ENCODE peak calls at places on chromosome 14, in ten cellular contexts. D is stomach, K is AG04450, G is pancreas, A is heart right ventricle, W is HCT116, S is tibial artery, C is neuronal stem cell, B is mucosa of descending colon, X is AG04449. U is an unnamed sample.

GRCh38 chr14:93146119-93146518 is 30.4 kb upstream of the ITPK1 start:
- DNase-seq in G (no peak), K (no peak), A (no peak), S (no peak), C (no peak), B (no peak), D (no peak), W (no peak), X (no peak), U (no peak)

GRCh38 chr14:36950812-36951211 is 221.6 kb downstream of the SLC25A21 start:
- DNase-seq in W (no peak), X (no peak), C (no peak), K (no peak), G (no peak), B (no peak), S (no peak), A (no peak), D (no peak), U (no peak)

GRCh38 chr14:102917056-102917385 is 5.4 kb upstream of the AMN start:
- DNase-seq in G (no peak), K (no peak), S (no peak), B (no peak), A (no peak), C (no peak), W (no peak), D (no peak), X (no peak), U (no peak)

GRCh38 chr14:103569436-103569835 is 6.7 kb downstream of the COA8 start:
- DNase-seq in C (no peak), A (no peak), S (no peak), B (no peak), K (no peak), D (no peak), G (no peak), W (no peak), X (no peak), U (no peak)

GRCh38 chr14:97554597-97554996 is 757.4 kb downstream of the VRK1 start:
- DNase-seq in C (no peak), D (no peak), B (no peak), W (no peak), G (no peak), S (no peak), K (no peak), X (no peak), A (no peak), U (no peak)

GRCh38 chr14:78446807-78447206 is 276.6 kb downstream of the NRXN3 start:
- DNase-seq in B (no peak), D (no peak), W (no peak), G (no peak), X (no peak), C (peak; percentile 59), K (no peak), S (no peak), A (no peak), U (no peak)

GRCh38 chr14:79044894-79045624 is 874.9 kb downstream of the NRXN3 start:
- DNase-seq in D (no peak), S (no peak), C (no peak), X (peak; percentile 21), G (no peak), A (no peak), B (peak; percentile 36), W (no peak), K (peak; percentile 15), U (peak; percentile 91)

GRCh38 chr14:89960895-89961294 is 5.2 kb downstream of the TDP1 start:
- DNase-seq in D (no peak), K (no peak), S (no peak), W (no peak), X (no peak), B (no peak), A (no peak), G (no peak), C (no peak), U (no peak)

GRCh38 chr14:90785876-90786450 is 30.3 kb downstream of the TTC7B start:
- DNase-seq in D (no peak), S (no peak), X (no peak), G (no peak), A (no peak), W (no peak), C (no peak), K (no peak), B (no peak), U (no peak)

DNA sequence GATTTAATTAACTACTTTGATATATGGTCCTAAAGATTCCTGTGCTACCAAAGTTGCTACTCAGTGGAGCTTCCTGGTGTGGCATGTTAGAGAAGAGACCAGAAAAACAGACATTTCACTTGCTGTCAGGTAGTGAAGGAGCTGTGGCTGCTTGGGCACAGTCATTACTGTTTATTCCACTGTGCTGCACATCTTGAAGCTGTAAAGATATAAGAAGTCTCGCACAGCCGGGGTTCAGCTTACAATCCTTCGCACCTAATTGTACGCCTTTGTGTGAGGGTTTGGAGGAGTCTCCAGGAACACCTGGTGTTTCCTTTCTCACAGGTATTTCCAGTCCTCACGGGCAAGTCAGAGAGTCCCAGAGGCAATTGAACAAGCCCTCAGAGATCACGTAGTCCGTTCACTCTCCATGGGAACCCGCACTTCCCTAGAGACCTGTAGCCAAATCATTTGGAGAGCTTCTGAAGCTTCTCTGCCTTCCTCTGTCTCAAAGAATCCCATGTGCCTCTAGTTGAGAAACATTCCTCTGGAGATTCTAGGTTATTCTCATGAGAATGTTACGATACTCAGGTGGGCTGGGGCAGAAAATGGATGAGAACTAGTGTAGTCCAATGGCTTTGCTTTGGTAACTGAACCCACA is 4.1 kb downstream of the EVL start:
- DNase-seq in G (no peak), S (no peak), C (no peak), D (no peak), W (no peak), K (no peak), X (no peak), A (no peak), B (no peak), U (no peak)
- H3K4me3 ChIP-seq in G (no peak overlapping the region), S (no peak overlapping the region), C (no peak overlapping the region), D (peak overlapping the region; percentile 30), W (no peak overlapping the region), K (no peak overlapping the region), X (no peak overlapping the region), A (no peak overlapping the region), B (no peak overlapping the region), U (no peak overlapping the region)

GRCh38 chr14:23577004-23577681 is 1.4 kb downstream of the JPH4 start:
- DNase-seq in C (no peak), D (peak; percentile 44), S (no peak), W (no peak), X (no peak), B (no peak), A (no peak), K (no peak), G (no peak), U (no peak)

GRCh38 chr14:23579739-23580138 is 1.1 kb upstream of the JPH4 start:
- DNase-seq in G (no peak), B (no peak), S (no peak), C (no peak), D (no peak), X (no peak), A (no peak), W (no peak), K (no peak), U (no peak)

GRCh38 chr14:23579311-23579630 is 681 bp upstream of the JPH4 start:
- DNase-seq in X (no peak), A (no peak), D (peak; percentile 11), K (no peak), S (no peak), G (no peak), C (no peak), B (no peak), W (no peak), U (no peak)

GRCh38 chr14:23577710-23578392 is 739 bp downstream of the JPH4 start:
- DNase-seq in K (no peak), X (no peak), D (peak; percentile 11), B (no peak), G (no peak), W (no peak), C (no peak), A (no peak), S (no peak), U (no peak)

DNA sequence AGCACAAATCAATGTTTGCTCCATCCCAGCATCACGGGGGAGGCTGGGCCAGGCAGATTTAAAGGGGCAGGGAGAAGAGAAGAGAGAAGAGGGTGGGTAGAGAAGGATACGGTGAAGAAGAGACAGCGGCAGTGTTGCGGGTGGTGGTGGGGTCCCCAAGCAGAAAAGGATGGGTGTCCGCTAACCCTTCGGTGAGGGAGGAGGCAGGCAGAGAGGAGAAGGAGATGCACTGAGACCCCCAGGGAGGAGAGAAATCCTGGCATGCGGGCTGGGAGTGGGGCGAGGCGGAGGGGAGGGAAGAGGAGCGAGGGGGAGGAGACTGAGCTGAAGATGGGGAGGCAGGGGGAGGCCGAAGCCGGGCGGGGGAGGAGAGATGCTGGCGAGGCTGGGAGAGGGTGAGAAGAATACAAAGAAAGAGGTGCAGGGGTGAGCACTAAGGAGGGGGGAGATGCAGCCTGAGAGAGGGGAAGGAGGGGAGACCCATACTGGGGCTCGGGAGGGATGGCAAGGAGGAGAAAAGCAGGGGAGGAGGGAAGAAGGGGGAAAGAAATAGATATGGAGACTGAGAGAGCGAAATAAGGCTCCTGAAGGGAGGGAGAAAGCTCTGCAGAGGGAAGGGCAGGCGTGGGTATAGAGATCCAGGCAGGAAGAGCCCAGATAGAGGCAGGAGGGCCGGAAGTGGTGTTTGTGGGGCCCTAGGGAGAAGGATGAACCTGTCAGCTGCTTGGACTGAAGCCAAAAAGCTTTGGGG is at the start of gene JPH4:
- DNase-seq in W (no peak), X (no peak), B (no peak), C (no peak), A (no peak), G (no peak), K (no peak), D (peak; percentile 9), S (no peak), U (no peak)
- H3K4me3 ChIP-seq in W (no peak within 1 kb of the TSS), X (no peak within 1 kb of the TSS), B (no peak within 1 kb of the TSS), C (peak within 1 kb of the TSS; percentile 48), A (peak within 1 kb of the TSS; percentile 40), G (no peak within 1 kb of the TSS), K (no peak within 1 kb of the TSS), D (peak within 1 kb of the TSS; percentile 42), S (no peak within 1 kb of the TSS), U (no peak within 1 kb of the TSS)

GRCh38 chr14:73741876-73742519 is 27.8 kb upstream of the PNMA1 start:
- DNase-seq in W (no peak), B (peak; percentile 35), D (no peak), C (no peak), K (no peak), X (no peak), S (no peak), G (no peak), A (no peak), U (no peak)
- H3K4me3 ChIP-seq in W (peak overlapping the region; percentile 37), B (no peak overlapping the region), D (peak overlapping the region; percentile 34), C (peak overlapping the region; percentile 15), K (peak overlapping the region; percentile 35), X (peak overlapping the region; percentile 36), S (peak overlapping the region; percentile 39), G (no peak overlapping the region), A (peak overlapping the region; percentile 35), U (peak overlapping the region; percentile 15)

DNA sequence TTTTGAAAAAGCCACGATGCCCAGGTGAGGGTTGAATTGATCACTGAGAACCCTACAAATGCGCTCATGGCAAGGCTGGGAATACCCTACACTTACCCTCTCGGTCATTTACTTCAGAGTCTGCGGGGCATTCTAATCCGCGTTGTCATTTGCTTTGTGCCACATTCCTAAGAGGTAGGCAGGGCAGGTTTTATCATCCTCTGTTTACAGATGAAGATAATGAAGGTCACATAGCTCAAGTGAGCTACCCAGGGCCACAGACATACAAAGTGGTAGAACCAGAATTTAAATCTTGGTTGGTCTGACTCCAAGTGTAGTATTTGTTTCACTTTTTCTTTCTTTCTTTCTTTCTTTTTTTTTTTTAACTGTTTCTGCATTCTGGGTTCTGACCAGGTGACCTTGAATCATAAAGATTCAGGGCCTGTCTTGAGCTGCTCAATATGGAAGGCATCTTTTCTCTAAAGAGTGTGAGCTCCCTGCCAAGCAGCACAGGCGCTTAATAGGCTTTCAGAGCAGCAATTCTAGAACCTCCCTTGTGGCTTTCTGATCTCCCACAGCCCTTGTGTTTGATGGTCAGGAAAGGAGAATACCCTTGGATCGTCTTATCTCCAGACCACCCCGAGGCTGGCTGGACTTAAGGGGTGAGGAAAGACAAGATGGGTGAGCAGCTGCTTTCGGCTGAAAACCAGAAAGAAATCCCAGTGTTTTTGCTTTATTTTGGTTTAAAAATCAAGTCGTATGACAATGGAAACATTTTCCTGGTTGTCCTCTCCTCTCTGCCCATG is 662 bp upstream of the BATF start:
- DNase-seq in K (no peak), A (no peak), G (no peak), S (no peak), D (no peak), B (no peak), X (no peak), C (no peak), W (no peak), U (no peak)
- H3K4me3 ChIP-seq in K (no peak overlapping the region), A (peak overlapping the region; percentile 2), G (no peak overlapping the region), S (peak overlapping the region; percentile 35), D (peak overlapping the region; percentile 48), B (no peak overlapping the region), X (no peak overlapping the region), C (no peak overlapping the region), W (no peak overlapping the region), U (no peak overlapping the region)